ENCODE peak calls at places on chromosomes 5 and 9, in four cellular contexts. A, X, G and L are unnamed samples.

GRCh38 chr9:96243798-96244197 is 58.2 kb downstream of the HSD17B3 start:
- DNase-seq in G (no peak), X (no peak), A (no peak), L (no peak)

GRCh38 chr9:74770508-74771261 is 117.0 kb downstream of the TRPM6 start:
- DNase-seq in X (peak), A (peak), G (no peak), L (peak)

GRCh38 chr9:32350682-32351081 is 33.8 kb upstream of the ACO1 start:
- DNase-seq in X (peak), A (peak), G (no peak), L (no peak)

GRCh38 chr5:142324377-142324870 is 397 bp downstream of the SPRY4 start:
- DNase-seq in G (no peak), A (peak), X (no peak), L (no peak)

GRCh38 chr9:33750839-33751339 is 44.5 kb upstream of the PRSS3 start:
- DNase-seq in G (no peak), A (no peak), X (no peak), L (no peak)

GRCh38 chr9:115254217-115254616 is 136.3 kb upstream of the TNC start:
- DNase-seq in G (no peak), A (no peak), X (no peak), L (no peak)

GRCh38 chr5:141691867-141692532 is 10.0 kb upstream of the ARAP3 start:
- DNase-seq in G (peak), X (peak), A (peak), L (peak)

GRCh38 chr5:61232490-61232889 is 70.2 kb upstream of the SMIM15 start:
- DNase-seq in X (no peak), A (no peak), G (no peak), L (no peak)

GRCh38 chr9:131382850-131383729 is 10.8 kb upstream of the PRRC2B start:
- DNase-seq in X (peak), A (peak), G (no peak), L (peak)

GRCh38 chr5:57111993-57112392 is 61.9 kb upstream of the GPBP1 start:
- DNase-seq in X (peak), A (no peak), G (peak), L (no peak)

GRCh38 chr9:33151007-33151557 is 16.1 kb downstream of the B4GALT1 start:
- DNase-seq in X (peak), G (no peak), A (no peak), L (peak)

GRCh38 chr9:107905313-107906027 is 415.9 kb upstream of the KLF4 start:
- DNase-seq in A (no peak), G (no peak), X (no peak), L (no peak)

GRCh38 chr9:91033802-91034201 is 232.2 kb downstream of the SYK start:
- DNase-seq in A (no peak), G (no peak), X (peak), L (no peak)

GRCh38 chr5:152271420-152271819 is 133.7 kb downstream of the NMUR2 start:
- DNase-seq in G (no peak), X (peak), A (peak), L (peak)

GRCh38 chr5:79811904-79812303 is 122.3 kb downstream of the CMYA5 start:
- DNase-seq in A (no peak), G (no peak), X (no peak), L (no peak)

GRCh38 chr9:35042081-35042604 is 30.3 kb downstream of the VCP start:
- DNase-seq in X (no peak), G (no peak), A (no peak), L (no peak)

GRCh38 chr5:29469581-29469980 is 1723.9 kb upstream of the CDH6 start:
- DNase-seq in A (no peak), G (no peak), X (no peak), L (no peak)

GRCh38 chr9:113153599-113153998 is 2.8 kb downstream of the SLC31A2 start:
- DNase-seq in G (no peak), A (no peak), X (no peak), L (no peak)

GRCh38 chr9:35488566-35489312 is 1.2 kb upstream of the RUSC2 start:
- DNase-seq in X (peak), G (no peak), A (no peak), L (no peak)

GRCh38 chr9:95726756-95727155 is 148.7 kb upstream of the ERCC6L2 start:
- DNase-seq in X (peak), A (peak), G (no peak), L (no peak)

GRCh38 chr9:2159521-2160417 is 144.6 kb downstream of the SMARCA2 start:
- DNase-seq in A (no peak), X (no peak), G (no peak), L (peak)

GRCh38 chr9:27572566-27572917 is 739 bp downstream of the C9orf72 start:
- DNase-seq in X (peak), A (no peak), G (no peak), L (peak)

GRCh38 chr5:378301-378891 is 56.9 kb downstream of the AHRR start:
- DNase-seq in A (no peak), G (peak), X (no peak), L (no peak)

GRCh38 chr5:59320420-59320819 is 573.1 kb downstream of the PDE4D start:
- DNase-seq in G (no peak), A (no peak), X (no peak), L (no peak)

DNA sequence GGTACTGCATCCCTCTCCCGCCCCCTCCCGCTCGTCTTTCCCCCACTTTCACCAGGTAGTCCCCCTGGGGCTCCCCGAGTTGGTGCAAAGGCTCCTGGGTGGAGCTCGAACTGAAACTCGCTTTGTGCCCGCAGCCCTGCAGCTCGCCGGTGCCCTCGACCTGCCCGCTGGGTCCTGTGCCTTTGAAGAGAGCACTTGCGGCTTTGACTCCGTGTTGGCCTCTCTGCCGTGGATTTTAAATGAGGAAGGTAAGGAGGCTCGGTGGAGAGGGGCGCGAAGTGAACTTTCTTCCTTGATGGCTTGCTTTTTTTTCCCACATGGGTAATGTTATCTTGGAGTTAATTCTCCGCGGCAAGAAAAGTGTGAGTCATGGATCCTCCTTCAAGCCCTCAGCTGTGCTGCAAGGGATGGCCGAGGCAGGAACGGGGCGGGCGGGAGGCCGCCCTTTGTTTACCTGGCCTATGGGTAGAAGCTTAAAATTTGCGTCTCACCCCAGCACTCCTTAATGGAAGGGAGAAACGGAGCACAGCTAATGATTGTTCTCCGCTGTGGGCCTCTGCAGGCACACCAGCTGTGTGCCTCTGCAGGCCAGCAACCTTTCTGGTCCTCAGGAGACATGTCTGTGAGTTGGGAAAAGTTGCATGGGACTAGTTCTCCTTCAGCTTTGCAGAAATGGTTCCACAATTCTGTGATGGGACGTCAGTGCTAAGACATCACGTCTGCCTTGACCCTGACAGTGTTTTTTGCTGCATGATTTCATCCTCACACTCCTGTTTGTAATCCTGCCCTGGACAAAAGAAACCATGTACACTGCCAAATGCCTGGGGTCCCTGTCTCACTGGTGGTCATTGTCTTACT is 1.0 kb downstream of the MAMDC2 start:
- DNase-seq in A (peak), G (no peak), X (no peak), L (peak)
- TF ChIP-seq POLR2A in A (no peak), G (no peak), X (no peak), L (no peak)

GRCh38 chr5:102295534-102296228 is 403 bp downstream of the SLCO4C1 start:
- DNase-seq in G (peak), X (no peak), A (no peak), L (no peak)

GRCh38 chr5:102294996-102295395 is 1.1 kb downstream of the SLCO4C1 start:
- DNase-seq in X (no peak), G (no peak), A (no peak), L (no peak)

GRCh38 chr5:102296229-102296817 is at the start of gene SLCO4C1:
- DNase-seq in A (peak), G (peak), X (peak), L (peak)
- H3K4me3 ChIP-seq in A (peak), G (peak), X (peak), L (peak)

DNA sequence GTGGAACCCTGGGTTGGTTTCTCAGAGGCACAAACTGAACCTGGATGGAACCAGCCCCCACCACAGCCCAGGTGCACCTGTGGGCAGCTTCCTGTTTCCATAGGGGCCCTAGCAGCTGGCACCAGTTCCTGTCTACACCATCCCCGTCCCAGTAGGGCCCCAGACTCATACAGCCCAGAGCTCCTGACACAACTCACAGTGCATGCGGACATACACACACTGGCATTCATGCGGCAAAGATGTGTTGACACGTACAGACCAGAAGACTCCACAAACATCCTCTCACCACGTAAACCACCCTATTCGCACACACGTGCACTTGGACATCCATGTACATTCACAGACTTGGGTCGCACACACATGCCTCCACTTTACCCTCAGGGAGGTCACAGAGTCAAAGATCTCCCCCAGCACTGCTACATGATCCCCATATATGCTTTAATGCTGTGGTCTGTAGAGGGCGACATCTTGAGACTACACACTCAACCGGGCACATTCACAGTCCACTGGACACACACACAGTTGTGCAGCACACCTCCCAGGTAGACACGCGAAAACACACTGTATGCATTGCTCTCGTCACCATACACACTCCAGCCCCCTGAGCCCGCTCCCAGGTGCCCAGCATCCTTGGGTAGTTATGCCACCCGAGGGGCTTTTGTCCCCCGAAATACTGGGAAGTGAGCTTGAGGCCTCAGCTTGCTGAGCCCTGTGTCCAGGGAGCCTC is 22.4 kb downstream of the CXXC5 start:
- DNase-seq in X (peak), A (peak), G (no peak), L (peak)
- H3K27ac ChIP-seq in X (peak), A (no peak), G (peak), L (peak)

GRCh38 chr9:97557606-97558095 is 56.2 kb downstream of the TMOD1 start:
- DNase-seq in G (peak), A (no peak), X (no peak), L (peak)
- TF ChIP-seq POLR2A in G (peak), A (no peak), X (no peak), L (no peak)